ENCODE peak calls at places on chromosomes 5 and 9, in seven cellular contexts. One of them, this sample, is unnamed.

GRCh38 chr9:126692041-126692758 is 78.5 kb downstream of the LMX1B start:
- DNase-seq in A549: no peak
- DNase-seq in HepG2: no peak
- DNase-seq in HCT116: no peak
- DNase-seq in GM12878: no peak
- DNase-seq in H1: no peak
- DNase-seq in K562: no peak
- DNase-seq in this sample: no peak

GRCh38 chr5:36090033-36090432 is 23.4 kb upstream of the UGT3A2 start:
- DNase-seq in A549: no peak
- DNase-seq in HepG2: peak
- DNase-seq in HCT116: peak
- DNase-seq in GM12878: no peak
- DNase-seq in H1: peak
- DNase-seq in K562: no peak
- DNase-seq in this sample: peak

GRCh38 chr5:68562308-68562707 is 346.8 kb downstream of the PIK3R1 start:
- DNase-seq in A549: no peak
- DNase-seq in HepG2: no peak
- DNase-seq in HCT116: no peak
- DNase-seq in GM12878: no peak
- DNase-seq in H1: no peak
- DNase-seq in K562: no peak
- DNase-seq in this sample: peak

GRCh38 chr5:79702606-79703380 is 13.2 kb downstream of the CMYA5 start:
- DNase-seq in A549: peak
- DNase-seq in HepG2: peak
- DNase-seq in HCT116: no peak
- DNase-seq in GM12878: no peak
- DNase-seq in H1: no peak
- DNase-seq in K562: peak
- DNase-seq in this sample: no peak

GRCh38 chr9:121529237-121529987 is 29.8 kb upstream of the GGTA1 start:
- DNase-seq in A549: no peak
- DNase-seq in HepG2: no peak
- DNase-seq in HCT116: no peak
- DNase-seq in GM12878: no peak
- DNase-seq in H1: no peak
- DNase-seq in K562: no peak
- DNase-seq in this sample: peak

GRCh38 chr5:61029456-61030162 is 84.6 kb downstream of the NDUFAF2 start:
- DNase-seq in A549: no peak
- DNase-seq in HepG2: no peak
- DNase-seq in HCT116: no peak
- DNase-seq in GM12878: no peak
- DNase-seq in H1: no peak
- DNase-seq in K562: no peak
- DNase-seq in this sample: no peak

GRCh38 chr9:94210616-94211603 is 48.2 kb upstream of the ZNF169 start:
- DNase-seq in A549: no peak
- DNase-seq in HepG2: no peak
- DNase-seq in HCT116: no peak
- DNase-seq in GM12878: no peak
- DNase-seq in H1: no peak
- DNase-seq in K562: no peak
- DNase-seq in this sample: no peak

GRCh38 chr9:18821794-18822193 is 211.2 kb downstream of the SAXO1 start:
- DNase-seq in A549: no peak
- DNase-seq in HepG2: peak
- DNase-seq in HCT116: no peak
- DNase-seq in GM12878: no peak
- DNase-seq in H1: no peak
- DNase-seq in K562: no peak
- DNase-seq in this sample: peak

GRCh38 chr5:111022301-111022700 is 49.2 kb upstream of the TSLP start:
- DNase-seq in A549: no peak
- DNase-seq in HepG2: no peak
- DNase-seq in HCT116: no peak
- DNase-seq in GM12878: no peak
- DNase-seq in H1: no peak
- DNase-seq in K562: no peak
- DNase-seq in this sample: no peak

GRCh38 chr9:126763130-126763764 is 41.6 kb upstream of the ZBTB43 start:
- DNase-seq in A549: peak
- DNase-seq in HepG2: no peak
- DNase-seq in HCT116: peak
- DNase-seq in GM12878: no peak
- DNase-seq in H1: no peak
- DNase-seq in K562: peak
- DNase-seq in this sample: no peak

GRCh38 chr5:72036951-72037350 is 70.3 kb upstream of the MAP1B start:
- DNase-seq in A549: no peak
- DNase-seq in HepG2: no peak
- DNase-seq in HCT116: no peak
- DNase-seq in GM12878: no peak
- DNase-seq in H1: no peak
- DNase-seq in K562: no peak
- DNase-seq in this sample: peak

GRCh38 chr9:121938621-121939020 is 154.5 kb downstream of the TTLL11 start:
- DNase-seq in A549: no peak
- DNase-seq in HepG2: no peak
- DNase-seq in HCT116: no peak
- DNase-seq in GM12878: no peak
- DNase-seq in H1: no peak
- DNase-seq in K562: no peak
- DNase-seq in this sample: no peak

GRCh38 chr5:134792287-134792686 is 33.7 kb downstream of the DDX46 start:
- DNase-seq in A549: no peak
- DNase-seq in HepG2: no peak
- DNase-seq in HCT116: no peak
- DNase-seq in GM12878: no peak
- DNase-seq in H1: no peak
- DNase-seq in K562: no peak
- DNase-seq in this sample: no peak

GRCh38 chr5:558326-558725 is 34.1 kb upstream of the SLC9A3 start:
- DNase-seq in A549: no peak
- DNase-seq in HepG2: no peak
- DNase-seq in HCT116: no peak
- DNase-seq in GM12878: no peak
- DNase-seq in H1: no peak
- DNase-seq in K562: no peak
- DNase-seq in this sample: no peak

GRCh38 chr5:17046320-17046719 is 110.2 kb upstream of the MYO10 start:
- DNase-seq in A549: no peak
- DNase-seq in HepG2: no peak
- DNase-seq in HCT116: no peak
- DNase-seq in GM12878: no peak
- DNase-seq in H1: no peak
- DNase-seq in K562: no peak
- DNase-seq in this sample: no peak

GRCh38 chr9:136119259-136120118 is 814 bp upstream of the TMEM250 start:
- DNase-seq in A549: no peak
- DNase-seq in HepG2: peak
- DNase-seq in HCT116: no peak
- DNase-seq in GM12878: no peak
- DNase-seq in H1: no peak
- DNase-seq in K562: peak
- DNase-seq in this sample: peak

GRCh38 chr5:141402553-141403328 is at the start of gene PCDHGA9:
- DNase-seq in A549: no peak
- DNase-seq in HepG2: no peak
- DNase-seq in HCT116: peak
- DNase-seq in GM12878: no peak
- DNase-seq in H1: no peak
- DNase-seq in K562: peak
- DNase-seq in this sample: peak

GRCh38 chr9:19201899-19202891 is 28.3 kb upstream of the DENND4C start:
- DNase-seq in A549: no peak
- DNase-seq in HepG2: peak
- DNase-seq in HCT116: no peak
- DNase-seq in GM12878: no peak
- DNase-seq in H1: no peak
- DNase-seq in K562: no peak
- DNase-seq in this sample: no peak

GRCh38 chr5:54438601-54439399 is 16.7 kb upstream of the HSPB3 start:
- DNase-seq in A549: no peak
- DNase-seq in HepG2: no peak
- DNase-seq in HCT116: no peak
- DNase-seq in GM12878: no peak
- DNase-seq in H1: no peak
- DNase-seq in K562: no peak
- DNase-seq in this sample: no peak

GRCh38 chr9:130846487-130847305 is 11.6 kb downstream of the ABL1 start:
- DNase-seq in A549: peak
- DNase-seq in HepG2: no peak
- DNase-seq in HCT116: no peak
- DNase-seq in GM12878: no peak
- DNase-seq in H1: no peak
- DNase-seq in K562: no peak
- DNase-seq in this sample: peak

GRCh38 chr5:11234501-11234911 is 473.5 kb upstream of the DAP start:
- DNase-seq in A549: no peak
- DNase-seq in HepG2: no peak
- DNase-seq in HCT116: no peak
- DNase-seq in GM12878: no peak
- DNase-seq in H1: no peak
- DNase-seq in K562: no peak
- DNase-seq in this sample: no peak

GRCh38 chr9:81589819-81590218 is 99.5 kb downstream of the TLE1 start:
- DNase-seq in A549: no peak
- DNase-seq in HepG2: no peak
- DNase-seq in HCT116: no peak
- DNase-seq in GM12878: no peak
- DNase-seq in H1: no peak
- DNase-seq in K562: no peak
- DNase-seq in this sample: no peak

GRCh38 chr9:81591791-81592190 is 97.6 kb downstream of the TLE1 start:
- DNase-seq in A549: no peak
- DNase-seq in HepG2: no peak
- DNase-seq in HCT116: no peak
- DNase-seq in GM12878: no peak
- DNase-seq in H1: no peak
- DNase-seq in K562: no peak
- DNase-seq in this sample: no peak

GRCh38 chr9:81590688-81591087 is 98.7 kb downstream of the TLE1 start:
- DNase-seq in A549: no peak
- DNase-seq in HepG2: no peak
- DNase-seq in HCT116: no peak
- DNase-seq in GM12878: no peak
- DNase-seq in H1: no peak
- DNase-seq in K562: no peak
- DNase-seq in this sample: no peak

GRCh38 chr9:81594415-81594814 is 94.9 kb downstream of the TLE1 start:
- DNase-seq in A549: no peak
- DNase-seq in HepG2: no peak
- DNase-seq in HCT116: no peak
- DNase-seq in GM12878: no peak
- DNase-seq in H1: no peak
- DNase-seq in K562: no peak
- DNase-seq in this sample: no peak

DNA sequence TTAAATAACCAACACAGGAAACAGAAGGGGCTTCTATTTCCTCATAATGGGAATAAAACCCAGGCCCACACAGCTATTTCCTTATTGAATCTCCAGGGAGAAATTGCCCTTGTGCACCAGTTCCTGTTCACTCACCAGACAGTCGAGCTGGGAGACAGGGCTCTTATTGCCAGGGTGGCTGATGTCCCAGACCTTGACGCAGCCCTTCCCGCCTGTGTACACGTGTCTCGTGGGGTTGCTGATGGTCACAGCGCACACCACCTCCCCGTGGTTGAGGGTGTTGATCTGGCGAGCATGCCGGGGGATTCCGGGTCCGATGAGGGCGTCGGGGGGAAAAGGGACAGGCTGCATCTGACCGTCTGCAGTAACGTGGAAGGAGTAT is 96.5 kb downstream of the TLE1 start:
- DNase-seq in A549: no peak
- DNase-seq in HepG2: no peak
- DNase-seq in HCT116: no peak
- DNase-seq in GM12878: no peak
- DNase-seq in H1: no peak
- DNase-seq in K562: no peak
- DNase-seq in this sample: no peak
- TF ChIP-seq CEBPB in A549: no peak
- TF ChIP-seq CEBPB in HepG2: no peak
- TF ChIP-seq CEBPB in HCT116: no peak
- TF ChIP-seq CEBPB in GM12878: no peak
- TF ChIP-seq CEBPB in H1: no peak
- TF ChIP-seq CEBPB in K562: no peak
- TF ChIP-seq CEBPB in this sample: no peak

GRCh38 chr9:85064811-85065371 is 395.4 kb downstream of the NTRK2 start:
- DNase-seq in A549: no peak
- DNase-seq in HepG2: no peak
- DNase-seq in HCT116: no peak
- DNase-seq in GM12878: no peak
- DNase-seq in H1: no peak
- DNase-seq in K562: no peak
- DNase-seq in this sample: no peak
- TF ChIP-seq CEBPB in A549: no peak
- TF ChIP-seq CEBPB in HepG2: no peak
- TF ChIP-seq CEBPB in HCT116: no peak
- TF ChIP-seq CEBPB in GM12878: no peak
- TF ChIP-seq CEBPB in H1: no peak
- TF ChIP-seq CEBPB in K562: no peak
- TF ChIP-seq CEBPB in this sample: no peak

GRCh38 chr9:8012986-8013385 is 213.4 kb upstream of the DMAC1 start:
- DNase-seq in A549: no peak
- DNase-seq in HepG2: no peak
- DNase-seq in HCT116: no peak
- DNase-seq in GM12878: no peak
- DNase-seq in H1: peak
- DNase-seq in K562: no peak
- DNase-seq in this sample: no peak
- TF ChIP-seq CEBPB in A549: no peak
- TF ChIP-seq CEBPB in HepG2: no peak
- TF ChIP-seq CEBPB in HCT116: no peak
- TF ChIP-seq CEBPB in GM12878: no peak
- TF ChIP-seq CEBPB in H1: no peak
- TF ChIP-seq CEBPB in K562: no peak
- TF ChIP-seq CEBPB in this sample: no peak

GRCh38 chr5:53260446-53260845 is 150.9 kb upstream of the MOCS2 start:
- DNase-seq in A549: no peak
- DNase-seq in HepG2: no peak
- DNase-seq in HCT116: no peak
- DNase-seq in GM12878: no peak
- DNase-seq in H1: no peak
- DNase-seq in K562: no peak
- DNase-seq in this sample: no peak

GRCh38 chr5:53265043-53265442 is 155.5 kb upstream of the MOCS2 start:
- DNase-seq in A549: no peak
- DNase-seq in HepG2: no peak
- DNase-seq in HCT116: no peak
- DNase-seq in GM12878: no peak
- DNase-seq in H1: no peak
- DNase-seq in K562: no peak
- DNase-seq in this sample: peak

GRCh38 chr5:53263151-53263550 is 153.6 kb upstream of the MOCS2 start:
- DNase-seq in A549: no peak
- DNase-seq in HepG2: no peak
- DNase-seq in HCT116: no peak
- DNase-seq in GM12878: no peak
- DNase-seq in H1: no peak
- DNase-seq in K562: no peak
- DNase-seq in this sample: no peak

GRCh38 chr5:53261245-53261644 is 151.7 kb upstream of the MOCS2 start:
- DNase-seq in A549: no peak
- DNase-seq in HepG2: no peak
- DNase-seq in HCT116: no peak
- DNase-seq in GM12878: no peak
- DNase-seq in H1: no peak
- DNase-seq in K562: no peak
- DNase-seq in this sample: peak

GRCh38 chr5:53262348-53262970 is 152.9 kb upstream of the MOCS2 start:
- DNase-seq in A549: no peak
- DNase-seq in HepG2: peak
- DNase-seq in HCT116: peak
- DNase-seq in GM12878: no peak
- DNase-seq in H1: no peak
- DNase-seq in K562: peak
- DNase-seq in this sample: peak
- TF ChIP-seq CEBPB in A549: no peak
- TF ChIP-seq CEBPB in HepG2: no peak
- TF ChIP-seq CEBPB in HCT116: no peak
- TF ChIP-seq CEBPB in GM12878: no peak
- TF ChIP-seq CEBPB in H1: no peak
- TF ChIP-seq CEBPB in K562: no peak
- TF ChIP-seq CEBPB in this sample: no peak

This sample was measured in IMR-90.